ENCODE peak calls at places on chromosomes 7 and 10, in five cellular contexts. R is lung, C is heart right ventricle, J is psoas muscle, U is fibroblast of lung. B is an unnamed sample.

GRCh38 chr10:19302117-19302516 is 253.5 kb downstream of the MALRD1 start:
- DNase-seq in R (no peak), C (no peak), J (no peak), U (peak; percentile 72), B (no peak)

GRCh38 chr7:106484562-106484961 is 176.4 kb downstream of the CCDC71L start:
- DNase-seq in R (no peak), C (no peak), J (no peak), U (peak; percentile 62), B (no peak)

GRCh38 chr7:155874411-155874810 is 62.1 kb upstream of the SHH start:
- DNase-seq in R (no peak), C (no peak), J (no peak), U (no peak), B (no peak)

GRCh38 chr10:133230023-133230319 is at the start of gene UTF1:
- DNase-seq in R (no peak), C (no peak), J (no peak), U (no peak), B (no peak)

GRCh38 chr7:156497776-156498509 is 142.6 kb upstream of the RNF32 start:
- DNase-seq in R (peak; percentile 18), C (no peak), J (no peak), U (no peak), B (peak; percentile 34)

GRCh38 chr10:106672517-106673175 is 491.9 kb downstream of the SORCS1 start:
- DNase-seq in R (no peak), C (no peak), J (no peak), U (no peak), B (no peak)

GRCh38 chr7:133688483-133689239 is 435.8 kb downstream of the EXOC4 start:
- DNase-seq in R (no peak), C (no peak), J (no peak), U (no peak), B (no peak)

GRCh38 chr10:19629559-19629958 is 186.7 kb upstream of the PLXDC2 start:
- DNase-seq in R (no peak), C (peak; percentile 70), J (peak; percentile 68), U (peak; percentile 82), B (peak; percentile 88)

GRCh38 chr10:47283101-47283630 is 16.8 kb upstream of the GDF10 start:
- DNase-seq in R (no peak), C (no peak), J (no peak), U (no peak), B (no peak)

GRCh38 chr10:48774416-48775205 is 89.9 kb downstream of the WDFY4 start:
- DNase-seq in R (no peak), C (no peak), J (no peak), U (no peak), B (peak; percentile 40)

GRCh38 chr7:13111230-13111629 is 423.8 kb downstream of the ARL4A start:
- DNase-seq in R (no peak), C (no peak), J (no peak), U (no peak), B (no peak)
- H3K36me3 ChIP-seq in R (no peaks in the 10 kb centered on the region), C (no peaks in the 10 kb centered on the region), J (no peaks in the 10 kb centered on the region), U (no peaks in the 10 kb centered on the region), B (no peaks in the 10 kb centered on the region)

GRCh38 chr7:92586403-92586802 is 3.8 kb downstream of the FAM133B start:
- DNase-seq in R (no peak), C (no peak), J (no peak), U (peak; percentile 79), B (no peak)
- H3K27ac ChIP-seq in R (no peak overlapping the region), C (peak overlapping the region; percentile 30), J (no peak overlapping the region), U (no peak overlapping the region), B (no peak overlapping the region)

GRCh38 chr7:26657139-26657753 is 207.1 kb downstream of the SKAP2 start:
- DNase-seq in R (no peak), C (no peak), J (no peak), U (no peak), B (no peak)

GRCh38 chr7:26653966-26654365 is 210.4 kb downstream of the SKAP2 start:
- DNase-seq in R (no peak), C (no peak), J (no peak), U (no peak), B (no peak)

GRCh38 chr7:26656735-26657134 is 207.7 kb downstream of the SKAP2 start:
- DNase-seq in R (no peak), C (no peak), J (no peak), U (no peak), B (no peak)

GRCh38 chr7:26653430-26653911 is 210.9 kb downstream of the SKAP2 start:
- DNase-seq in R (no peak), C (peak; percentile 19), J (no peak), U (no peak), B (no peak)

DNA sequence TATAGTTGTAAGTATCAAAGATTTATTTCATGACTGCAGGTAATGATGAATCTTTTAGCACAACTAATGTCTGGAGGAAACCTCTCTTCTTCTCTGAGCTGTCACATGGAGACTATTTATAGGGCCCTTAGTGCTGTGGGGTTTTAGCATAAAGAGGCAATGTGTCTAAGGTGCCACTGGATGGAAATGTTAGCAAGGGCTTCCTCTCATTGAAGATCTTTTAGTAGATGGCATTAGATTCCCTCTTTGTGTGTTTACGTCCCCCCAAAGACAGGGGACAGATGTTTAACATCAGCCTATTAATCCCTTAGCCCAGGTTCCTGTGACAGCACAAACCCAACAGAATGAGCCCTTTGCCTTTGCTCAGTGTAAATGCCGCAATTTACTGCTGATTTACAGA is 208.6 kb downstream of the SKAP2 start:
- DNase-seq in R (no peak), C (no peak), J (no peak), U (no peak), B (no peak)
- H3K4me1 ChIP-seq in R (peaks cover 2% of the 10 kb centered on the region), C (peaks cover 10% of the 10 kb centered on the region), J (no peaks in the 10 kb centered on the region), U (no peaks in the 10 kb centered on the region), B (no peaks in the 10 kb centered on the region)

DNA sequence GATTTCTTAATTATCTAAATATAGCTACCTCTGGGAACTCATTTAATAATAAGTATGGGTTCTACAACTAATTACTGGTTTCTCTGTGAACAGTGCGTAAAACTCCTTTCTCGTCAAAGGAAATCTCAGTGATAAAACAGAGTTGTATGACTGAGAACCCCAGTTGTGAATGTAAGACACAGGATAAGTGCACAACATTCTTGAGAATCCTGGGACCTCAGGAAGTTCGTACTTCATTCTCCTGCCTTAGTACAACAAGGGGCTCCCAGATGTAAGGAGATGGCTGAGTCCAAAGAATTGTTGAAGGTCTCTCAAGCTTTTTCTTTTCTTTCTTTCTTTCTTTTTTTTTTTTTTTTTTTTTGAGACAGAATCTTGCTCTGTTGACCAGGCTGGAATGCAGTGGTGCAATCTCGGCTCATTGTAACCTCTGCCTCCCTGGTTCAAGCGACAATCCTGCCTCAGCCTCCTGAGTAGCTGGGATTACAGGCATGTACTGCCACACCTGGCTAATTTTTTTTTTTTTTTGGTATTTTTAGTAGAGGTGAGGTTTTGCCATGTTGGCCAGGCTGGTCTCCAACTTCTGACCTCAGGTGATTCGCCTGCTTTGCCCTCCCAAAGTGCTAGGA is 12.5 kb downstream of the DENND10 start:
- DNase-seq in R (no peak), C (no peak), J (no peak), U (no peak), B (no peak)
- H3K36me3 ChIP-seq in R (peaks cover 23% of the 10 kb centered on the region), C (peaks cover 93% of the 10 kb centered on the region), J (peaks cover 2% of the 10 kb centered on the region), U (peaks cover 2% of the 10 kb centered on the region), B (peaks cover 37% of the 10 kb centered on the region)

DNA sequence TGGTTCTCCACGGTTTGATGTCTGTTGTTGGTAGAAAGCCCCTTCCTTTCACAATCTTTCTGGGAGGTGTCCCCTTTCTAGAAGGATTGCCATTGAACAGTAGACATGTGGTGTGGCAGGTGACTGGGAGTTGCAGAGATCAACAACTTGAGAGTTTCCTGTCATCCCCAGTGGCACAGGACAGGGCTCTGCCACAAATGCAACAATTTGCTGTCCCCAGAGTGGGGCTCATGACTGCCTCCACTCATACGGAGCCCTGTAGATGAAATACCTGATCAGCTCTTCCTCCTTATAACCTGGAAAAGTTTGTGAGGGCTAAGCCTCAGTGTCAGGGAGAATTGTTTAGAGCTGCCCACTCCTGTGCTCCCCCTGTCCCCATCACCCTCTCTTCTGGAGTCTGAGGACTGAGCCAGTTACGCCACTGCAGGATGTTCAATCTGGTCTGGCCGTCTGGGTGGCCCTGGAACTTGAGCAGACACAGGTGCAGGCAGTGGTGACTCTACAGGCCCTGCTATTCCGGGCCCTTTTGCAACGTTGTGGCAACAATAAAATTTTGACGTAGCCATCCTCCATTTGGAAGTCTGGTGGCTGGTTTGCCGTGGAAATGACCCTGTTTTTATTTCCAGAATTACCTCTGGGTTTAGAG is 6.5 kb downstream of the DBNL start:
- DNase-seq in R (no peak), C (no peak), J (no peak), U (no peak), B (no peak)
- H3K27ac ChIP-seq in R (no peak overlapping the region), C (peak overlapping the region; percentile 51), J (no peak overlapping the region), U (no peak overlapping the region), B (no peak overlapping the region)

DNA sequence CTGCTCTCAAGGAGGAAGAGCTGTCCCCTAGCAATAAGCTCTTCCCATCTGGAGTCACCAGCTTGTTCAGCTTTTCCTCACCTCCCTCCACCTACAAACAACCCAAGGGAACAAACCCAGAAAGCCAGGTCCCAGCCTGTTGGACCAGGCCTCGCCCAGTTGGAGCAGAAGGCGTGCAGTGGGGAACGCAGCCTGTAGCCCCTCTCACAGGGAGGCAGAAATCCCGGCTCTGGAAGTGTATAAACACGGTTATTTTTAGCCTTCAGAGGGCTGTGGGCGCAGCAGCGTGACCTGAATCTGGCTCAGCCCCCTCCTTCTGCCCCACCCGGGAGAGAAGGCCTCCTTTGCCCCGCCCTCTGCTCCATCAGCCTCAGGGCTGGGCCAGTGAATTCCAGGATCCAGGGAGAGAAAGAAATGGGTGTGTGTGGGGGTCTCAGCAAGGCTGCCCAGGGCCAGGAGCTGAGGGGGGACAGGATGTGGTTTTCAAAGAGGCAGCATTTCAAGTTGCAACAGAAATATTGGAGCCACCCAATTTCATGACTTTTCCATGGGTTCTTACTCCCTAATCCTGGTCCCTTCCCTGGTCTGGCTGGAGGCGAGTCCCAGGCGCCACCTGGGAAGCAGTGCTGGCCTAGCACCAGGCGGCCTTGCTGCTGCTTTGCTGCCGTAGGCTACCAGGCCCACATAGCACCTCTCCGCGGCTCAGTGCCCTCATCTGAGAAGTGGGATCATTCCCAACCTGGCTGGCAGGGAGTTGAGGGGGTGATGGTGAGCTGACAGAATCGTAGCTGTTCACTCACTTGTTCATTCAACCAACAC is 33.5 kb downstream of the ZMIZ1 start:
- DNase-seq in R (no peak), C (peak; percentile 69), J (peak; percentile 68), U (peak; percentile 71), B (peak; percentile 72)
- H3K4me1 ChIP-seq in R (peaks cover 69% of the 10 kb centered on the region), C (peaks cover 99% of the 10 kb centered on the region), J (peaks cover 88% of the 10 kb centered on the region), U (peaks cover 44% of the 10 kb centered on the region), B (peaks cover 100% of the 10 kb centered on the region)

GRCh38 chr7:116535416-116535815 is 10.6 kb downstream of the CAV1 start:
- DNase-seq in R (no peak), C (no peak), J (no peak), U (no peak), B (no peak)

GRCh38 chr7:116530107-116530820 is 5.4 kb downstream of the CAV1 start:
- DNase-seq in R (no peak), C (no peak), J (no peak), U (no peak), B (no peak)

GRCh38 chr7:116532102-116532501 is 7.3 kb downstream of the CAV1 start:
- DNase-seq in R (no peak), C (no peak), J (no peak), U (no peak), B (no peak)

GRCh38 chr7:116538138-116538537 is 13.3 kb downstream of the CAV1 start:
- DNase-seq in R (no peak), C (no peak), J (no peak), U (no peak), B (no peak)

GRCh38 chr7:116534790-116535189 is 10.0 kb downstream of the CAV1 start:
- DNase-seq in R (peak; percentile 38), C (no peak), J (peak; percentile 21), U (peak; percentile 68), B (no peak)
- H3K36me3 ChIP-seq in R (peaks cover 10% of the 10 kb centered on the region), C (peaks cover 58% of the 10 kb centered on the region), J (no peaks in the 10 kb centered on the region), U (peaks cover 25% of the 10 kb centered on the region), B (peaks cover 87% of the 10 kb centered on the region)

B was measured in right atrium auricular region.